ENCODE peak calls at places on chromosomes 5 and 9, in ten cellular contexts. P is psoas muscle; T is caudate nucleus; U is activated CD4-positive, alpha-beta T cell treated with anti-CD3 and anti-CD28 coated beads, Interleukin-2, amount 10 ng/mL, durations not matched to agents 7 days and 5 days; R is left colon; V is SK-N-MC; H is kidney glomerular epithelial cell; D is RWPE1; L is MCF 10A; Q is testis. W is an unnamed sample.

GRCh38 chr5:6585939-6586646 is 46.8 kb downstream of the NSUN2 start:
- DNase-seq in P (no peak), T (no peak), U (no peak), R (no peak), V (no peak), H (no peak), D (no peak), L (no peak), Q (no peak), W (no peak)

GRCh38 chr5:72550595-72550994 is 43.4 kb upstream of the ZNF366 start:
- DNase-seq in P (no peak), T (no peak), U (no peak), R (no peak), V (no peak), H (no peak), D (no peak), L (no peak), Q (no peak), W (no peak)

GRCh38 chr5:151742870-151743294 is 15.5 kb downstream of the ATOX1 start:
- DNase-seq in P (peak), T (peak), U (no peak), R (peak), V (no peak), H (peak), D (peak), L (peak), Q (peak), W (no peak)

GRCh38 chr9:111603041-111603440 is 3.6 kb upstream of the PTGR1 start:
- DNase-seq in P (no peak), T (no peak), U (no peak), R (no peak), V (no peak), H (peak), D (no peak), L (no peak), Q (no peak), W (no peak)

GRCh38 chr9:5422276-5422675 is 15.4 kb downstream of the PLGRKT start:
- DNase-seq in P (no peak), T (no peak), U (no peak), R (no peak), V (no peak), H (no peak), D (no peak), L (no peak), Q (no peak), W (no peak)

GRCh38 chr5:13331585-13331984 is 612.9 kb downstream of the DNAH5 start:
- DNase-seq in P (no peak), T (no peak), U (no peak), R (no peak), V (no peak), H (no peak), D (no peak), L (no peak), Q (no peak), W (no peak)

GRCh38 chr5:172097356-172097755 is 90.7 kb downstream of the STK10 start:
- DNase-seq in P (no peak), T (peak), U (no peak), R (no peak), V (no peak), H (no peak), D (no peak), L (no peak), Q (peak), W (no peak)

GRCh38 chr9:134224130-134224826 is 59.9 kb upstream of the RNU6ATAC start:
- DNase-seq in P (peak), T (no peak), U (no peak), R (no peak), V (no peak), H (no peak), D (no peak), L (no peak), Q (no peak), W (no peak)

GRCh38 chr5:78858401-78858800 is 126.7 kb downstream of the ARSB start:
- DNase-seq in P (no peak), T (no peak), U (no peak), R (no peak), V (no peak), H (no peak), D (no peak), L (no peak), Q (no peak), W (no peak)

GRCh38 chr5:143064207-143064606 is 294.0 kb downstream of the ARHGAP26 start:
- DNase-seq in P (no peak), T (no peak), U (no peak), R (no peak), V (no peak), H (no peak), D (peak), L (peak), Q (no peak), W (no peak)

GRCh38 chr9:131395027-131395744 is 1.3 kb downstream of the PRRC2B start:
- DNase-seq in P (no peak), T (no peak), U (peak), R (peak), V (no peak), H (no peak), D (peak), L (peak), Q (peak), W (peak)

GRCh38 chr9:132584616-132585560 is 2.5 kb downstream of the BARHL1 start:
- DNase-seq in P (no peak), T (no peak), U (no peak), R (no peak), V (no peak), H (no peak), D (peak), L (peak), Q (no peak), W (no peak)

GRCh38 chr9:135526089-135526729 is 5.0 kb downstream of the LCN1 start:
- DNase-seq in P (no peak), T (no peak), U (no peak), R (no peak), V (no peak), H (no peak), D (no peak), L (no peak), Q (no peak), W (no peak)

GRCh38 chr5:25568989-25569625 is 924.3 kb upstream of the CDH10 start:
- DNase-seq in P (no peak), T (no peak), U (no peak), R (no peak), V (no peak), H (no peak), D (no peak), L (no peak), Q (no peak), W (no peak)

GRCh38 chr5:55231476-55232193 is 1.8 kb downstream of the CCNO start:
- DNase-seq in P (no peak), T (peak), U (no peak), R (peak), V (no peak), H (no peak), D (no peak), L (no peak), Q (no peak), W (no peak)

GRCh38 chr9:128249914-128250838 is 25.6 kb downstream of the GOLGA2 start:
- DNase-seq in P (peak), T (peak), U (peak), R (peak), V (peak), H (no peak), D (peak), L (peak), Q (peak), W (peak)

GRCh38 chr9:85108806-85109205 is 439.3 kb downstream of the NTRK2 start:
- DNase-seq in P (no peak), T (no peak), U (no peak), R (no peak), V (no peak), H (no peak), D (no peak), L (no peak), Q (no peak), W (no peak)

GRCh38 chr9:98374385-98375051 is 119.1 kb upstream of the TBC1D2 start:
- DNase-seq in P (no peak), T (no peak), U (no peak), R (peak), V (no peak), H (peak), D (peak), L (peak), Q (peak), W (no peak)

W was measured in effector CD4-positive, alpha-beta T cell.